ENCODE peak calls at places on chromosome 21, in nine cellular contexts. Q, U, W, X, G, A, K, I and P are unnamed samples.

GRCh38 chr21:40850071-40850470 is 3.1 kb upstream of the DSCAM start:
- DNase-seq in I (no peak), A (no peak), W (no peak), Q (no peak), G (no peak), U (no peak), K (no peak), X (no peak), P (no peak)

GRCh38 chr21:42337830-42338729 is 12.7 kb downstream of the TFF2 start:
- DNase-seq in X (peak; percentile 90), A (peak; percentile 22), G (peak; percentile 89), W (peak; percentile 89), K (no peak), U (peak; percentile 75), I (peak; percentile 78), Q (peak; percentile 69), P (peak; percentile 60)

GRCh38 chr21:27581168-27581567 is 614.3 kb upstream of the ADAMTS5 start:
- DNase-seq in X (no peak), I (no peak), G (no peak), Q (no peak), W (no peak), A (peak; percentile 55), K (peak; percentile 49), U (no peak), P (no peak)

GRCh38 chr21:14526816-14527689 is 19.1 kb downstream of the SAMSN1 start:
- DNase-seq in G (no peak), Q (no peak), A (no peak), U (no peak), X (no peak), K (no peak), W (no peak), I (no peak), P (no peak)

GRCh38 chr21:35088235-35088865 is 39.2 kb upstream of the RUNX1 start:
- DNase-seq in K (no peak), W (no peak), U (no peak), G (peak; percentile 14), Q (no peak), I (no peak), A (peak; percentile 53), X (no peak), P (no peak)

GRCh38 chr21:34626131-34626530 is 11.2 kb upstream of the RCAN1 start:
- DNase-seq in I (no peak), Q (no peak), A (no peak), X (no peak), K (no peak), W (no peak), G (no peak), U (no peak), P (no peak)

GRCh38 chr21:28086861-28087581 is 905.7 kb downstream of the LTN1 start:
- DNase-seq in Q (no peak), X (no peak), G (no peak), W (no peak), K (no peak), U (no peak), I (no peak), A (no peak), P (no peak)

GRCh38 chr21:33865996-33866575 is 49.5 kb downstream of the ATP5PO start:
- DNase-seq in A (no peak), I (no peak), G (no peak), U (no peak), Q (no peak), W (no peak), X (no peak), K (no peak), P (no peak)

GRCh38 chr21:42314616-42315295 is 453 bp downstream of the TFF3 start:
- DNase-seq in A (no peak), Q (no peak), I (no peak), K (no peak), G (no peak), W (no peak), U (no peak), X (no peak), P (no peak)

GRCh38 chr21:27371688-27372331 is 404.9 kb upstream of the ADAMTS5 start:
- DNase-seq in K (peak; percentile 36), G (no peak), W (no peak), Q (no peak), X (no peak), A (peak; percentile 84), U (no peak), I (no peak), P (no peak)

GRCh38 chr21:22871692-22872091 is 1873.5 kb downstream of the NCAM2 start:
- DNase-seq in Q (no peak), X (no peak), I (no peak), K (no peak), A (no peak), W (no peak), G (no peak), U (no peak), P (no peak)

GRCh38 chr21:35189077-35189863 is 140.2 kb upstream of the RUNX1 start:
- DNase-seq in K (peak; percentile 79), I (no peak), U (no peak), W (no peak), A (peak; percentile 94), X (no peak), Q (no peak), G (no peak), P (peak; percentile 30)

GRCh38 chr21:43775795-43776430 is at the start of gene CSTB:
- DNase-seq in Q (peak; percentile 73), K (peak; percentile 45), I (peak; percentile 77), W (peak; percentile 83), U (peak; percentile 62), G (peak; percentile 88), A (peak; percentile 51), X (peak; percentile 83), P (peak; percentile 88)

GRCh38 chr21:46094401-46095105 is 3.4 kb upstream of the COL6A2 start:
- DNase-seq in W (no peak), U (no peak), G (no peak), X (no peak), A (no peak), K (no peak), I (no peak), Q (no peak), P (no peak)

GRCh38 chr21:27382404-27382803 is 415.5 kb upstream of the ADAMTS5 start:
- DNase-seq in U (no peak), G (no peak), W (no peak), X (no peak), I (no peak), A (no peak), K (no peak), Q (no peak), P (no peak)

GRCh38 chr21:46069719-46070279 is 28.1 kb upstream of the COL6A2 start:
- DNase-seq in U (no peak), W (no peak), K (no peak), X (no peak), Q (no peak), I (no peak), A (no peak), G (no peak), P (peak; percentile 23)

GRCh38 chr21:40254540-40255455 is 387.6 kb downstream of the PCP4 start:
- DNase-seq in U (no peak), Q (no peak), I (no peak), W (no peak), G (no peak), X (no peak), A (peak; percentile 4), K (peak; percentile 63), P (no peak)

GRCh38 chr21:44301093-44301492 is 1.2 kb downstream of the PFKL start:
- DNase-seq in W (no peak), A (no peak), X (peak; percentile 28), G (no peak), I (no peak), U (no peak), K (no peak), Q (no peak), P (no peak)